ENCODE peak calls at places on chromosomes 3 and 15, in four cellular contexts. One of them, this sample, is unnamed.

GRCh38 chr3:54900954-54901591 is 26.8 kb downstream of the LRTM1 start:
- DNase-seq in effector CD4-positive, alpha-beta T cell: no peak
- DNase-seq in T-helper 2 cell: no peak
- DNase-seq in endothelial cell: no peak
- DNase-seq in this sample: peak; percentile 52

GRCh38 chr3:161035711-161036110 is 69.4 kb downstream of the B3GALNT1 start:
- DNase-seq in T-helper 2 cell: no peak
- DNase-seq in effector CD4-positive, alpha-beta T cell: no peak
- DNase-seq in endothelial cell: no peak
- DNase-seq in this sample: no peak

GRCh38 chr3:56373386-56373785 is 94.9 kb downstream of the ERC2 start:
- DNase-seq in T-helper 2 cell: no peak
- DNase-seq in endothelial cell: no peak
- DNase-seq in effector CD4-positive, alpha-beta T cell: no peak
- DNase-seq in this sample: no peak

GRCh38 chr15:40313531-40314398 is 6.0 kb upstream of the PLCB2 start:
- DNase-seq in T-helper 2 cell: peak; percentile 60
- DNase-seq in effector CD4-positive, alpha-beta T cell: no peak
- DNase-seq in endothelial cell: no peak
- DNase-seq in this sample: no peak

GRCh38 chr15:85527907-85528306 is 147.5 kb downstream of the AKAP13 start:
- DNase-seq in endothelial cell: peak; percentile 28
- DNase-seq in T-helper 2 cell: no peak
- DNase-seq in effector CD4-positive, alpha-beta T cell: no peak
- DNase-seq in this sample: no peak

GRCh38 chr3:52779011-52779410 is 1.6 kb downstream of the ITIH1 start:
- DNase-seq in effector CD4-positive, alpha-beta T cell: no peak
- DNase-seq in endothelial cell: no peak
- DNase-seq in T-helper 2 cell: no peak
- DNase-seq in this sample: no peak

GRCh38 chr3:158725348-158725966 is 6.8 kb downstream of the RARRES1 start:
- DNase-seq in endothelial cell: no peak
- DNase-seq in T-helper 2 cell: no peak
- DNase-seq in effector CD4-positive, alpha-beta T cell: no peak
- DNase-seq in this sample: no peak

GRCh38 chr3:159762238-159762637 is 226.4 kb upstream of the IL12A start:
- DNase-seq in endothelial cell: no peak
- DNase-seq in T-helper 2 cell: no peak
- DNase-seq in effector CD4-positive, alpha-beta T cell: no peak
- DNase-seq in this sample: no peak

GRCh38 chr15:70556376-70556775 is 207.0 kb downstream of the UACA start:
- DNase-seq in T-helper 2 cell: no peak
- DNase-seq in effector CD4-positive, alpha-beta T cell: no peak
- DNase-seq in endothelial cell: no peak
- DNase-seq in this sample: no peak

GRCh38 chr3:16468114-16469098 is 45.1 kb downstream of the RFTN1 start:
- DNase-seq in effector CD4-positive, alpha-beta T cell: no peak
- DNase-seq in endothelial cell: no peak
- DNase-seq in T-helper 2 cell: peak; percentile 75
- DNase-seq in this sample: peak; percentile 37

This sample was measured in SK-N-DZ.